ENCODE peak calls at places on chromosomes 6 and 20, in eight cellular contexts. Z is cardiac fibroblast; V is activated CD4-positive, CD25-positive, alpha-beta regulatory T cell; Q is endothelial cell; O is stimulated activated CD8-positive, alpha-beta memory T cell treated with anti-CD3 and anti-CD28 coated beads, Interleukin-15, amount 100 ng/mL, for 1 hour; A is cerebellum; N is activated T-cell treated with anti-CD3 and anti-CD28 coated beads for 1 hour; H is left ventricle myocardium inferior. T is an unnamed sample.

GRCh38 chr6:162371133-162371532 is 356.4 kb downstream of the PRKN start:
- DNase-seq in Z (no peak), V (no peak), Q (no peak), O (no peak), A (peak), N (no peak), H (no peak), T (no peak)

GRCh38 chr20:59159091-59159821 is 4.4 kb upstream of the ZNF831 start:
- DNase-seq in Z (no peak), V (peak), Q (no peak), O (peak), A (no peak), N (peak), H (no peak), T (no peak)

GRCh38 chr6:1108198-1108597 is 203.7 kb upstream of the FOXQ1 start:
- DNase-seq in Z (no peak), V (no peak), Q (no peak), O (no peak), A (no peak), N (no peak), H (no peak), T (no peak)

GRCh38 chr6:1610497-1611321 is 994 bp downstream of the FOXC1 start:
- DNase-seq in Z (no peak), V (no peak), Q (peak), O (no peak), A (no peak), N (no peak), H (no peak), T (no peak)

GRCh38 chr6:108080010-108080780 is 5.7 kb upstream of the OSTM1 start:
- DNase-seq in Z (peak), V (no peak), Q (no peak), O (no peak), A (no peak), N (no peak), H (no peak), T (peak)

GRCh38 chr20:11672959-11673358 is 244.7 kb upstream of the BTBD3 start:
- DNase-seq in Z (no peak), V (no peak), Q (no peak), O (no peak), A (no peak), N (no peak), H (no peak), T (no peak)

GRCh38 chr6:36488221-36488620 is 45.4 kb downstream of the KCTD20 start:
- DNase-seq in Z (no peak), V (no peak), Q (no peak), O (no peak), A (peak), N (no peak), H (no peak), T (no peak)

GRCh38 chr6:53624491-53624890 is 41.1 kb downstream of the KLHL31 start:
- DNase-seq in Z (no peak), V (no peak), Q (no peak), O (no peak), A (no peak), N (no peak), H (no peak), T (no peak)

GRCh38 chr20:17014217-17014616 is 212.6 kb upstream of the PCSK2 start:
- DNase-seq in Z (no peak), V (no peak), Q (no peak), O (no peak), A (peak), N (no peak), H (no peak), T (no peak)

GRCh38 chr6:14366880-14367279 is 249.3 kb downstream of the CD83 start:
- DNase-seq in Z (no peak), V (no peak), Q (no peak), O (no peak), A (no peak), N (no peak), H (no peak), T (no peak)

GRCh38 chr20:50338479-50339195 is 148.0 kb downstream of the CEBPB start:
- DNase-seq in Z (peak), V (no peak), Q (no peak), O (no peak), A (no peak), N (no peak), H (no peak), T (peak)

GRCh38 chr20:50237349-50237748 is 46.7 kb downstream of the CEBPB start:
- DNase-seq in Z (no peak), V (no peak), Q (no peak), O (no peak), A (no peak), N (no peak), H (no peak), T (no peak)

GRCh38 chr6:5012531-5012930 is 8.7 kb upstream of the RPP40 start:
- DNase-seq in Z (peak), V (no peak), Q (no peak), O (no peak), A (no peak), N (no peak), H (no peak), T (no peak)

GRCh38 chr6:50591135-50591534 is 122.2 kb upstream of the TFAP2D start:
- DNase-seq in Z (no peak), V (no peak), Q (no peak), O (no peak), A (no peak), N (no peak), H (no peak), T (no peak)

GRCh38 chr6:34723203-34723602 is 26.6 kb upstream of the ILRUN start:
- DNase-seq in Z (peak), V (no peak), Q (no peak), O (no peak), A (no peak), N (no peak), H (no peak), T (peak)

GRCh38 chr6:110643175-110643574 is 166.8 kb upstream of the SLC22A16 start:
- DNase-seq in Z (peak), V (no peak), Q (no peak), O (no peak), A (no peak), N (no peak), H (no peak), T (no peak)